ENCODE peak calls at places on chromosomes 7 and 10, in four cellular contexts. One of them, this sample, is unnamed.

GRCh38 chr7:1235501-1236131 is 2.9 kb downstream of the UNCX start:
- DNase-seq in tibial artery: no peak
- DNase-seq in body of pancreas: no peak
- DNase-seq in CD4-positive, alpha-beta memory T cell: no peak
- DNase-seq in this sample: no peak

GRCh38 chr7:48101880-48102448 is 12.9 kb downstream of the UPP1 start:
- DNase-seq in tibial artery: no peak
- DNase-seq in body of pancreas: no peak
- DNase-seq in CD4-positive, alpha-beta memory T cell: no peak
- DNase-seq in this sample: no peak

GRCh38 chr10:108598320-108598695 is 1325.0 kb downstream of the XPNPEP1 start:
- DNase-seq in tibial artery: no peak
- DNase-seq in body of pancreas: no peak
- DNase-seq in CD4-positive, alpha-beta memory T cell: no peak
- DNase-seq in this sample: no peak

GRCh38 chr7:128783143-128783799 is 7.7 kb upstream of the OPN1SW start:
- DNase-seq in tibial artery: peak; percentile 74
- DNase-seq in body of pancreas: no peak
- DNase-seq in CD4-positive, alpha-beta memory T cell: no peak
- DNase-seq in this sample: no peak

GRCh38 chr7:157073335-157073734 is 62.9 kb upstream of the MNX1 start:
- DNase-seq in tibial artery: no peak
- DNase-seq in body of pancreas: no peak
- DNase-seq in CD4-positive, alpha-beta memory T cell: no peak
- DNase-seq in this sample: no peak

GRCh38 chr10:77926566-77927342 is at the start of gene DLG5:
- DNase-seq in tibial artery: peak; percentile 68
- DNase-seq in body of pancreas: peak; percentile 64
- DNase-seq in CD4-positive, alpha-beta memory T cell: no peak
- DNase-seq in this sample: no peak

GRCh38 chr10:64573625-64574325 is 1052.6 kb downstream of the REEP3 start:
- DNase-seq in tibial artery: no peak
- DNase-seq in body of pancreas: no peak
- DNase-seq in CD4-positive, alpha-beta memory T cell: no peak
- DNase-seq in this sample: no peak

GRCh38 chr7:30371321-30371720 is 86.9 kb downstream of the ZNRF2 start:
- DNase-seq in tibial artery: no peak
- DNase-seq in body of pancreas: no peak
- DNase-seq in CD4-positive, alpha-beta memory T cell: no peak
- DNase-seq in this sample: no peak

GRCh38 chr7:141754939-141755338 is 9.0 kb upstream of the TAS2R3 start:
- DNase-seq in tibial artery: no peak
- DNase-seq in body of pancreas: no peak
- DNase-seq in CD4-positive, alpha-beta memory T cell: no peak
- DNase-seq in this sample: no peak

GRCh38 chr10:122417667-122418066 is 36.8 kb upstream of the ARMS2 start:
- DNase-seq in tibial artery: no peak
- DNase-seq in body of pancreas: no peak
- DNase-seq in CD4-positive, alpha-beta memory T cell: no peak
- DNase-seq in this sample: no peak

GRCh38 chr7:143375298-143376034 is 5.7 kb upstream of the ZYX start:
- DNase-seq in tibial artery: no peak
- DNase-seq in body of pancreas: no peak
- DNase-seq in CD4-positive, alpha-beta memory T cell: peak; percentile 46
- DNase-seq in this sample: peak; percentile 29

GRCh38 chr7:52506325-52506724 is 529.1 kb upstream of the POM121L12 start:
- DNase-seq in tibial artery: no peak
- DNase-seq in body of pancreas: no peak
- DNase-seq in CD4-positive, alpha-beta memory T cell: no peak
- DNase-seq in this sample: no peak

GRCh38 chr7:112207106-112207592 is 654 bp downstream of the ZNF277 start:
- DNase-seq in tibial artery: no peak
- DNase-seq in body of pancreas: no peak
- DNase-seq in CD4-positive, alpha-beta memory T cell: peak; percentile 9
- DNase-seq in this sample: no peak

GRCh38 chr7:34949356-34949755 is 87.9 kb downstream of the DPY19L1 start:
- DNase-seq in tibial artery: no peak
- DNase-seq in body of pancreas: no peak
- DNase-seq in CD4-positive, alpha-beta memory T cell: no peak
- DNase-seq in this sample: no peak

GRCh38 chr7:71389976-71390375 is 258.0 kb downstream of the GALNT17 start:
- DNase-seq in tibial artery: no peak
- DNase-seq in body of pancreas: no peak
- DNase-seq in CD4-positive, alpha-beta memory T cell: no peak
- DNase-seq in this sample: no peak

GRCh38 chr10:87930929-87931835 is 67.8 kb downstream of the PTEN start:
- DNase-seq in tibial artery: no peak
- DNase-seq in body of pancreas: no peak
- DNase-seq in CD4-positive, alpha-beta memory T cell: no peak
- DNase-seq in this sample: no peak

GRCh38 chr7:30760514-30761213 is 8.7 kb downstream of the INMT start:
- DNase-seq in tibial artery: peak; percentile 56
- DNase-seq in body of pancreas: no peak
- DNase-seq in CD4-positive, alpha-beta memory T cell: no peak
- DNase-seq in this sample: no peak

GRCh38 chr10:75545333-75545732 is 113.9 kb downstream of the LRMDA start:
- DNase-seq in tibial artery: no peak
- DNase-seq in body of pancreas: no peak
- DNase-seq in CD4-positive, alpha-beta memory T cell: no peak
- DNase-seq in this sample: no peak

GRCh38 chr10:78942006-78942405 is 126.8 kb upstream of the ZMIZ1 start:
- DNase-seq in tibial artery: no peak
- DNase-seq in body of pancreas: no peak
- DNase-seq in CD4-positive, alpha-beta memory T cell: no peak
- DNase-seq in this sample: no peak

GRCh38 chr10:131710142-131710861 is 190.5 kb upstream of the PPP2R2D start:
- DNase-seq in tibial artery: no peak
- DNase-seq in body of pancreas: no peak
- DNase-seq in CD4-positive, alpha-beta memory T cell: no peak
- DNase-seq in this sample: no peak

GRCh38 chr7:128063025-128063560 is 31.9 kb upstream of the LRRC4 start:
- DNase-seq in tibial artery: no peak
- DNase-seq in body of pancreas: no peak
- DNase-seq in CD4-positive, alpha-beta memory T cell: no peak
- DNase-seq in this sample: no peak

GRCh38 chr10:79316671-79317431 is 30.4 kb upstream of the PPIF start:
- DNase-seq in tibial artery: no peak
- DNase-seq in body of pancreas: no peak
- DNase-seq in CD4-positive, alpha-beta memory T cell: no peak
- DNase-seq in this sample: no peak

GRCh38 chr7:33874943-33875342 is 30.4 kb upstream of the BMPER start:
- DNase-seq in tibial artery: peak; percentile 63
- DNase-seq in body of pancreas: no peak
- DNase-seq in CD4-positive, alpha-beta memory T cell: no peak
- DNase-seq in this sample: no peak

GRCh38 chr10:43105119-43105792 is 28.4 kb downstream of the RET start:
- DNase-seq in tibial artery: peak; percentile 64
- DNase-seq in body of pancreas: peak; percentile 72
- DNase-seq in CD4-positive, alpha-beta memory T cell: peak; percentile 70
- DNase-seq in this sample: peak; percentile 61

GRCh38 chr10:102230861-102231356 is 4.8 kb downstream of the ELOVL3 start:
- DNase-seq in tibial artery: no peak
- DNase-seq in body of pancreas: peak; percentile 35
- DNase-seq in CD4-positive, alpha-beta memory T cell: peak; percentile 41
- DNase-seq in this sample: peak; percentile 23

GRCh38 chr10:122190553-122190952 is 80.5 kb upstream of the BTBD16 start:
- DNase-seq in tibial artery: no peak
- DNase-seq in body of pancreas: no peak
- DNase-seq in CD4-positive, alpha-beta memory T cell: no peak
- DNase-seq in this sample: no peak

GRCh38 chr10:25743832-25744231 is 190.2 kb upstream of the MYO3A start:
- DNase-seq in tibial artery: no peak
- DNase-seq in body of pancreas: no peak
- DNase-seq in CD4-positive, alpha-beta memory T cell: no peak
- DNase-seq in this sample: no peak

GRCh38 chr10:87092356-87092860 is 2.2 kb downstream of the GLUD1 start:
- DNase-seq in tibial artery: no peak
- DNase-seq in body of pancreas: no peak
- DNase-seq in CD4-positive, alpha-beta memory T cell: peak; percentile 36
- DNase-seq in this sample: no peak

DNA sequence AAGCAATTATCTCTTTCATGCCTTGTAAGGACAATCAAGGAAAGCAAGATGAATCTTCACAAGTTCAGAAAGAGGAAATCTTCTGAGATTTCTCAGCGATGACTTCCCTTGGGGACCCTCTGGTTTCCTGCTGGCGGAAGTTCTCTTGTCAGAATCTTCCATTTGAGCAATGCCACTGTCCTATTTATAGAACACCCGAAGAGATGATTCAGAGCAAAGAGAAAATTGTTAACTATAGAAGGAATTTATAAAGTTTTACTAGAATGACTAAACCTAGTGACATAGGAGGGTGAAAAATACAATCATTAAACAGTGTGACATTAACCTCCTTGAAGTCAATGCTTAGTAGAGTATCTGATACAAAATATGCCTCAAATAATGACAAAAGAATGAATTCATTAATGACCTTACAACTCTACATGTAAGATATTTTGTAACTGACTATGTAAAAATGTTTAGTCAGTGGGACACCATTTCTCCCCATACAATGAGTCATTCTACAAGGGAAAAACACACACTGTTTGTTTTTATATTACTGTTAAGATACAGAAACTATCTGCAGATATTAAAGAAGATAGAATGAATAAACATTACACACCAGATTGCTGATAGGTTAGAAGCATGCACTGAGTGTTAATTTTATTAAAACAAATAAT is 206.5 kb upstream of the CNTNAP2 start:
- DNase-seq in tibial artery: no peak
- DNase-seq in body of pancreas: no peak
- DNase-seq in CD4-positive, alpha-beta memory T cell: no peak
- DNase-seq in this sample: no peak
- H3K27ac ChIP-seq in tibial artery: no peak overlapping the region
- H3K27ac ChIP-seq in body of pancreas: no peak overlapping the region
- H3K27ac ChIP-seq in CD4-positive, alpha-beta memory T cell: no peak overlapping the region
- H3K27ac ChIP-seq in this sample: no peak overlapping the region

DNA sequence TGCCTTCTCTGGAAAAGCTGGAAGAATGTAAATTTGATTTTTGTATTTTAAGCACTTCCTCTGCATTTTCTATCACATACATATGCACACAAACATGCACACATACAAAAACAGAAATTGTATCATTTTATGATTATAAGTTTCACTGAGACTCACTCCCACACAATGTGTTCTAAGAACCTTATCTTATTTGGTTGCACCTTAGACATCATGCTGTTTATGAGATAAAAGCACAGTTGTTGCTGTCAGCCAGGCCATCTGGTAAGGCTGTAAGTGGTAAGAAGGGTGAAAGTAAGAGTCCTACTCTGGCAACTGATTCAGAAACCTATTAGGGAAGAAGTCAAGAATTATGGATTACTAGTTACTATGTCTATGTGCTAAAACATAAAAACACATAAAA is 347.1 kb upstream of the KCND2 start:
- DNase-seq in tibial artery: no peak
- DNase-seq in body of pancreas: no peak
- DNase-seq in CD4-positive, alpha-beta memory T cell: no peak
- DNase-seq in this sample: no peak
- H3K27ac ChIP-seq in tibial artery: no peak overlapping the region
- H3K27ac ChIP-seq in body of pancreas: no peak overlapping the region
- H3K27ac ChIP-seq in CD4-positive, alpha-beta memory T cell: no peak overlapping the region
- H3K27ac ChIP-seq in this sample: no peak overlapping the region

DNA sequence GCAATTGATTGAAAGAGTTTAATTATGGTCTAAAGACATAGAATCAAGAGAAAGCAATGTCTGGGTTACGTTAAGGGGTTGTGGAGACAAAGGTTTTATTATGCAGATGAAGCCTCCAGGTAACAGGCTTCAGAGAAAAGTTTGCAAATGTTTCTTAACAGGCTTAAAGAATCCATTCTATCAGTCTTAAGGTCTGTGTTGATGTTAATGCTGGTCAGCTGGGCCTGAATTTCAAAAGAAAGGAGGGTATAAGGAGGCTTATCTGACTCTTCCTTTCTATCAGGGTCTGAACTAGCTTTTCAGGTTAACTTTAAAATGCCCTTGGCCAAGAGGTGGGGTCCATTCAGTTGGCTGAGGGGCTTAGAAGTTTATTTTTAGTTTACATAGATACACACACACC is 1004.5 kb upstream of the C7orf33 start:
- DNase-seq in tibial artery: no peak
- DNase-seq in body of pancreas: no peak
- DNase-seq in CD4-positive, alpha-beta memory T cell: no peak
- DNase-seq in this sample: no peak
- H3K27ac ChIP-seq in tibial artery: no peak overlapping the region
- H3K27ac ChIP-seq in body of pancreas: no peak overlapping the region
- H3K27ac ChIP-seq in CD4-positive, alpha-beta memory T cell: no peak overlapping the region
- H3K27ac ChIP-seq in this sample: no peak overlapping the region

GRCh38 chr10:103781329-103782061 is 73.9 kb downstream of the SH3PXD2A start:
- DNase-seq in tibial artery: no peak
- DNase-seq in body of pancreas: no peak
- DNase-seq in CD4-positive, alpha-beta memory T cell: no peak
- DNase-seq in this sample: no peak
- H3K27ac ChIP-seq in tibial artery: no peak overlapping the region
- H3K27ac ChIP-seq in body of pancreas: no peak overlapping the region
- H3K27ac ChIP-seq in CD4-positive, alpha-beta memory T cell: no peak overlapping the region
- H3K27ac ChIP-seq in this sample: no peak overlapping the region